ENCODE peak calls at places on chromosome 4, in five cellular contexts. G is A549, E is endothelial cell, Q is DND-41, C is progenitor cell of endocrine pancreas. N is an unnamed sample.

GRCh38 chr4:126735294-126736132 is 897.2 kb upstream of the INTU start:
- DNase-seq in G (no peak), E (no peak), Q (no peak), C (no peak), N (no peak)

GRCh38 chr4:20464381-20464780 is 212.7 kb downstream of the SLIT2 start:
- DNase-seq in G (no peak), E (no peak), Q (no peak), C (no peak), N (no peak)

GRCh38 chr4:77418333-77418732 is 187.3 kb upstream of the CXCL13 start:
- DNase-seq in G (no peak), E (peak; percentile 18), Q (peak; percentile 6), C (no peak), N (no peak)

GRCh38 chr4:109803924-109804571 is 2.2 kb upstream of the CFI start:
- DNase-seq in G (peak; percentile 22), E (peak; percentile 31), Q (peak; percentile 24), C (no peak), N (no peak)

GRCh38 chr4:31408136-31408535 is 688.0 kb downstream of the PCDH7 start:
- DNase-seq in G (no peak), E (no peak), Q (no peak), C (no peak), N (no peak)

GRCh38 chr4:7338059-7338452 is 96.7 kb downstream of the PSAPL1 start:
- DNase-seq in G (no peak), E (no peak), Q (no peak), C (no peak), N (no peak)

GRCh38 chr4:142596121-142596520 is 250.0 kb downstream of the INPP4B start:
- DNase-seq in G (no peak), E (no peak), Q (no peak), C (no peak), N (no peak)

GRCh38 chr4:139875456-139875855 is 209.8 kb downstream of the MGST2 start:
- DNase-seq in G (no peak), E (no peak), Q (no peak), C (no peak), N (peak; percentile 38)

GRCh38 chr4:97560009-97560408 is 583.3 kb downstream of the STPG2 start:
- DNase-seq in G (no peak), E (no peak), Q (no peak), C (no peak), N (no peak)

GRCh38 chr4:3412257-3413020 is 29.3 kb upstream of the HGFAC start:
- DNase-seq in G (no peak), E (no peak), Q (no peak), C (no peak), N (no peak)

GRCh38 chr4:107153228-107153627 is 117.1 kb upstream of the DKK2 start:
- DNase-seq in G (no peak), E (peak; percentile 80), Q (no peak), C (no peak), N (no peak)

GRCh38 chr4:150232029-150232428 is 153.8 kb downstream of the DCLK2 start:
- DNase-seq in G (no peak), E (no peak), Q (no peak), C (no peak), N (no peak)

GRCh38 chr4:37461801-37462200 is 217.3 kb downstream of the NWD2 start:
- DNase-seq in G (no peak), E (no peak), Q (no peak), C (no peak), N (no peak)

GRCh38 chr4:23169598-23170311 is 477.0 kb downstream of the GBA3 start:
- DNase-seq in G (no peak), E (no peak), Q (no peak), C (no peak), N (no peak)

GRCh38 chr4:69156913-69157312 is 57.6 kb downstream of the UGT2B11 start:
- DNase-seq in G (no peak), E (peak; percentile 19), Q (no peak), C (no peak), N (no peak)

GRCh38 chr4:107619065-107619464 is 101.0 kb downstream of the PAPSS1 start:
- DNase-seq in G (no peak), E (no peak), Q (no peak), C (no peak), N (no peak)

GRCh38 chr4:109699553-109700225 is 3.6 kb downstream of the CASP6 start:
- DNase-seq in G (no peak), E (no peak), Q (no peak), C (no peak), N (no peak)

GRCh38 chr4:17324431-17324830 is 187.5 kb downstream of the QDPR start:
- DNase-seq in G (no peak), E (peak; percentile 50), Q (no peak), C (no peak), N (peak; percentile 44)

GRCh38 chr4:156971168-156971601 is 414 bp downstream of the PDGFC start:
- DNase-seq in G (no peak), E (peak; percentile 18), Q (no peak), C (peak; percentile 53), N (peak; percentile 32)

GRCh38 chr4:16196482-16197393 is 29.5 kb downstream of the TAPT1 start:
- DNase-seq in G (peak; percentile 8), E (no peak), Q (no peak), C (no peak), N (no peak)

GRCh38 chr4:167419468-167420133 is 185.3 kb upstream of the SPOCK3 start:
- DNase-seq in G (no peak), E (no peak), Q (no peak), C (no peak), N (no peak)

GRCh38 chr4:128177376-128177959 is 110.1 kb downstream of the PGRMC2 start:
- DNase-seq in G (no peak), E (no peak), Q (no peak), C (no peak), N (no peak)

GRCh38 chr4:3207531-3208037 is 41.4 kb upstream of the MSANTD1 start:
- DNase-seq in G (no peak), E (no peak), Q (no peak), C (no peak), N (no peak)

GRCh38 chr4:20925176-20925575 is 224.9 kb downstream of the PACRGL start:
- DNase-seq in G (no peak), E (no peak), Q (no peak), C (no peak), N (no peak)

GRCh38 chr4:167509551-167509950 is 275.3 kb upstream of the SPOCK3 start:
- DNase-seq in G (no peak), E (no peak), Q (no peak), C (no peak), N (no peak)

GRCh38 chr4:40210776-40211175 is 13.9 kb downstream of the RHOH start:
- DNase-seq in G (no peak), E (no peak), Q (no peak), C (no peak), N (no peak)

GRCh38 chr4:162681212-162681611 is 485.5 kb downstream of the NAF1 start:
- DNase-seq in G (no peak), E (no peak), Q (no peak), C (no peak), N (no peak)

GRCh38 chr4:80365928-80366327 is 30.4 kb downstream of the CFAP299 start:
- DNase-seq in G (peak; percentile 7), E (peak; percentile 58), Q (peak; percentile 50), C (no peak), N (peak; percentile 22)

GRCh38 chr4:80362578-80363181 is 27.1 kb downstream of the CFAP299 start:
- DNase-seq in G (no peak), E (peak; percentile 64), Q (peak; percentile 48), C (peak; percentile 46), N (peak; percentile 45)

GRCh38 chr4:80360102-80360501 is 24.6 kb downstream of the CFAP299 start:
- DNase-seq in G (no peak), E (no peak), Q (peak; percentile 78), C (no peak), N (no peak)

GRCh38 chr4:80360900-80361299 is 25.4 kb downstream of the CFAP299 start:
- DNase-seq in G (no peak), E (no peak), Q (no peak), C (no peak), N (no peak)

GRCh38 chr4:80361329-80361900 is 25.9 kb downstream of the CFAP299 start:
- DNase-seq in G (peak; percentile 8), E (no peak), Q (no peak), C (no peak), N (no peak)
- TF ChIP-seq CTCF in G (peak; percentile 44), E (peak; percentile 70), Q (peak; percentile 59), C (peak; percentile 62), N (peak; percentile 75)

GRCh38 chr4:80090101-80090500 is 17.1 kb upstream of the ANTXR2 start:
- DNase-seq in G (no peak), E (no peak), Q (no peak), C (no peak), N (no peak)

GRCh38 chr4:80092088-80092487 is 19.1 kb upstream of the ANTXR2 start:
- DNase-seq in G (no peak), E (no peak), Q (no peak), C (no peak), N (no peak)

GRCh38 chr4:80092847-80093246 is 19.8 kb upstream of the ANTXR2 start:
- DNase-seq in G (no peak), E (no peak), Q (no peak), C (no peak), N (no peak)

GRCh38 chr4:80091184-80091583 is 18.2 kb upstream of the ANTXR2 start:
- DNase-seq in G (no peak), E (no peak), Q (no peak), C (no peak), N (no peak)

DNA sequence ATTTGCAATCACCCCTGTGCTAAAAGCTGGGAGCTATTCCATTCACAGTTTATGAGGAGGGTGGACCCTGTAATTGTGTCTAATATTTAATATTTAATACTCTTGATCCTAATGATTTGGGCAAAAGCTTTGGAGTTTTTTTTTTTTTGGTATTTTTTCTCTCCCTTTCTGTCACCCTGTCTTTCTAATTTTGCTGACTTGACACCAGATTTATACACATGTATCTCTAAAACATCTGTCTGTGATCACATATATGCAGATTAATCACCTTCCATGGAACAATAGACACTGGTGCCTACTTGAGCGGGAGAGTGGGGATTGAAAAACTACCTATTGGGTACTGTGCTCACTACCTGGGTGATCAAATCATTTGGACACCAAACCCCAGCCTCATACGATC is 18.7 kb upstream of the ANTXR2 start:
- DNase-seq in G (no peak), E (no peak), Q (no peak), C (no peak), N (no peak)
- TF ChIP-seq CTCF in G (no peak), E (no peak), Q (no peak), C (no peak), N (no peak)

DNA sequence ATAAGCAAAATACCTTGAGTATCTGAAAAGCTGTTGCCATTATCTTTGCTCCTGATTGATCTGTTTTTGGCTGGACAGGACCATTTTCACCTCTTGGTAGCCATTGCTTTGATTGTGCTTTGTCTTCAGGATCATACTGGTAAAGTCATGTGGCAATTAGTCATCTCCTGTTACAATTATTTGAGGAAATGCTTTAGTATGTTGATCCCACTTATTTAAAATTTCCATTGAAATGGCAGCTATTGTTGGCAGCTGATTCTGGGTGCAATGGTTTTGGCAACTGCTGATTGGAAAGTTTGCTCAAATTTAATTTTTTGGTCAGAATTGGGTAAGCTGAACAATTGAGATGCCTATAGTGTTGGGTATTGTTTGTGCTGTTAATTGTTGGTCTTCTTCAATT is 238.3 kb upstream of the TLL1 start:
- DNase-seq in G (no peak), E (no peak), Q (no peak), C (no peak), N (no peak)
- TF ChIP-seq CTCF in G (no peak), E (no peak), Q (no peak), C (no peak), N (no peak)

GRCh38 chr4:188245651-188246050 is 106.4 kb downstream of the TRIML1 start:
- DNase-seq in G (no peak), E (no peak), Q (no peak), C (no peak), N (no peak)

GRCh38 chr4:188242041-188242440 is 102.8 kb downstream of the TRIML1 start:
- DNase-seq in G (no peak), E (no peak), Q (no peak), C (no peak), N (no peak)

GRCh38 chr4:188246488-188246887 is 107.2 kb downstream of the TRIML1 start:
- DNase-seq in G (no peak), E (no peak), Q (no peak), C (no peak), N (no peak)
- TF ChIP-seq CTCF in G (no peak), E (no peak), Q (no peak), C (peak; percentile 25), N (peak; percentile 28)